ENCODE peak calls at places on chromosome 6, in four cellular contexts. Z is mammary epithelial cell; S is HCT116; Q is CD8-positive, alpha-beta memory T cell. G is an unnamed sample.

GRCh38 chr6:87731080-87731479 is 29.0 kb upstream of the AKIRIN2 start:
- DNase-seq in Q (no peak), Z (no peak), S (no peak), G (no peak)

GRCh38 chr6:36546664-36546957 is 668 bp downstream of the STK38 start:
- DNase-seq in S (no peak), Q (no peak), Z (peak; percentile 21), G (no peak)

GRCh38 chr6:162532283-162533008 is 195.1 kb downstream of the PRKN start:
- DNase-seq in S (no peak), Z (no peak), Q (no peak), G (no peak)

GRCh38 chr6:161215193-161215592 is 58.7 kb downstream of the AGPAT4 start:
- DNase-seq in S (no peak), Z (peak; percentile 44), Q (no peak), G (no peak)

GRCh38 chr6:25454141-25454540 is 175.0 kb downstream of the CARMIL1 start:
- DNase-seq in S (no peak), Q (no peak), Z (no peak), G (no peak)

GRCh38 chr6:17640477-17640917 is 40.4 kb downstream of the FAM8A1 start:
- DNase-seq in S (no peak), Q (no peak), Z (peak; percentile 2), G (no peak)

GRCh38 chr6:43812850-43813584 is 43.0 kb downstream of the VEGFA start:
- DNase-seq in Q (peak; percentile 13), Z (no peak), S (no peak), G (no peak)

GRCh38 chr6:130796313-130796905 is 30.8 kb upstream of the SMLR1 start:
- DNase-seq in Q (no peak), S (no peak), Z (peak; percentile 77), G (no peak)

GRCh38 chr6:66376021-66376420 is 669.0 kb upstream of the EYS start:
- DNase-seq in Q (no peak), S (no peak), Z (no peak), G (no peak)

GRCh38 chr6:116465246-116465645 is 4.1 kb downstream of the CALHM6 start:
- DNase-seq in Z (no peak), S (no peak), Q (no peak), G (no peak)

GRCh38 chr6:16057411-16057810 is 71.5 kb upstream of the MYLIP start:
- DNase-seq in Z (peak; percentile 68), Q (no peak), S (no peak), G (no peak)

GRCh38 chr6:138517635-138518034 is 18.3 kb upstream of the NHSL1 start:
- DNase-seq in S (peak; percentile 39), Q (peak; percentile 27), Z (peak; percentile 48), G (peak; percentile 42)

GRCh38 chr6:144762450-144762849 is 477.3 kb downstream of the UTRN start:
- DNase-seq in S (no peak), Q (no peak), Z (no peak), G (no peak)

GRCh38 chr6:27400877-27401642 is 12.5 kb downstream of the ZNF391 start:
- DNase-seq in Q (no peak), Z (no peak), S (no peak), G (no peak)
- H3K9me3 ChIP-seq in Q (peaks cover 19% of the 10 kb centered on the region), Z (peaks cover 50% of the 10 kb centered on the region), S (peaks cover 18% of the 10 kb centered on the region), G (peaks cover 17% of the 10 kb centered on the region)

GRCh38 chr6:159395614-159396013 is 226.4 kb downstream of the FNDC1 start:
- DNase-seq in S (no peak), Z (no peak), Q (no peak), G (no peak)
- H3K9me3 ChIP-seq in S (no peaks in the 10 kb centered on the region), Z (no peaks in the 10 kb centered on the region), Q (no peaks in the 10 kb centered on the region), G (no peaks in the 10 kb centered on the region)

GRCh38 chr6:170035104-170035503 is 255.8 kb downstream of the DLL1 start:
- DNase-seq in Z (no peak), S (no peak), Q (no peak), G (no peak)
- H3K9me3 ChIP-seq in Z (peaks cover 9% of the 10 kb centered on the region), S (no peaks in the 10 kb centered on the region), Q (no peaks in the 10 kb centered on the region), G (no peaks in the 10 kb centered on the region)

DNA sequence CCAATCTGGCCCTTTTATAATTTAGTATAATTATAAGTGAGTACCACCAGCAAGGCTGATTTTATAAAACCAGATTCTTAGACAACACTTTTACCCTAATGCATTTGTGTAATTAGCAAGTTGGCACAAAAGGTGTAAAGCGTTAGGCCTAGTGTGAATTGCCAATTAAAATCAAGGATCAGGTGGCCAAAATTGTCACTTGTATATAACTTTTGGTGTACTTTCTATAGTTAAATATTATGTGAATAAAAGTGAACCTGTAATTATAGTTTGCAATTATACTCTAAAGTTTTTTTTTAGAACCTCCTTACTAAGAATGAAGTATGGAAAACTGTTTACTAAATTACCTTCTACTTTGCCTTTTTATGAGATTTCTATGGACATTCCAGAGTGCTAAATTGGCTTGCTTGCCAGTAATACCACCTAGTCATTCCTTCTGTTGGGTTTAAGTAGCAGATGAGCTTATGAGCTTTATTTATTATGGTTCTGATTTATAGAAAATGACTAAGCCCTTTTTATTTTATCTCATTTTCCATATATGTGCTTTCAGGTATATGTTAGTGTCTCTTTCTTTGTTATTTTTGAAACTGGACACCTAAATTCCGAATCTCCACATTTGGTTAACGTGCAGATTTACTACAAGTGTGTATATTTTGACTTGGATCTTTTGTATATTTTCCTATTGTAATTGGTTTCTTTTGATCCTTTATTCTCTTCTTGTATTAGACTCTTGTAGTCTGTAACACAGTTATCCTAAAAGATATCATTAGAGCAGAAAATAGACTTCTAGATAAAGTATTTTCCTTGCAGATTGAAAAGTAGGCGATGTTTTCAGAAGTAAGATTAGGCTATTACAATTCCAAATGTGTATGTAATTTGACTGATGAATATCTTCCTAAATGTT is 3.9 kb downstream of the STXBP5 start:
- DNase-seq in Q (no peak), S (no peak), Z (peak; percentile 26), G (no peak)
- H3K9me3 ChIP-seq in Q (no peaks in the 10 kb centered on the region), S (no peaks in the 10 kb centered on the region), Z (no peaks in the 10 kb centered on the region), G (no peaks in the 10 kb centered on the region)

DNA sequence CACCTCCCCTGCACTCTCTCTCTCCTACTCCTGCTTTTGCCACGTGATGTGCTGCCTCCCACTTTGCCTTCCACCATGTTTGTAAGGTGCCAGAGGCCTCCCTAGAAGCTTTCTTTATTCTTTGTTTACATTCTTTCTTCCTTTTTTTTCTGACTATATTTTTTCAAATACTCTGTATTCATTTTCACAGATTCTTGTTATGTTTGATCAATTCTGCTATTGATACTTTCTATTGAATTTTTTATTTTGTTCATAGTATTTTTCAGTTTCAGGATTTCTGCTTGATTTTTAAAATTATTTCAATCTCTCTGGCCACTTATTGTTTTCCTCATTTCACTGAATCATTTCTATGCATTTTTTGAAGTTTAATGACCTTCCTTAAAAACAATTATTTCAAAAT is 801.8 kb downstream of the GRIK2 start:
- DNase-seq in Z (no peak), Q (no peak), S (no peak), G (no peak)
- H3K9me3 ChIP-seq in Z (peaks cover 4% of the 10 kb centered on the region), Q (peaks cover 9% of the 10 kb centered on the region), S (peaks cover 14% of the 10 kb centered on the region), G (no peaks in the 10 kb centered on the region)

GRCh38 chr6:22133352-22133751 is 163.5 kb downstream of the PRL start:
- DNase-seq in Q (no peak), S (no peak), Z (no peak), G (no peak)

GRCh38 chr6:22135395-22135794 is 161.4 kb downstream of the PRL start:
- DNase-seq in Q (no peak), Z (no peak), S (no peak), G (no peak)

GRCh38 chr6:22134308-22134707 is 162.5 kb downstream of the PRL start:
- DNase-seq in S (no peak), Z (no peak), Q (no peak), G (no peak)

GRCh38 chr6:22129751-22130150 is 167.1 kb downstream of the PRL start:
- DNase-seq in S (no peak), Q (no peak), Z (no peak), G (no peak)

GRCh38 chr6:22132662-22133061 is 164.2 kb downstream of the PRL start:
- DNase-seq in Q (no peak), Z (no peak), S (no peak), G (no peak)
- H3K9me3 ChIP-seq in Q (no peaks in the 10 kb centered on the region), Z (no peaks in the 10 kb centered on the region), S (no peaks in the 10 kb centered on the region), G (no peaks in the 10 kb centered on the region)

GRCh38 chr6:159279790-159280277 is 110.6 kb downstream of the FNDC1 start:
- DNase-seq in Q (no peak), S (peak; percentile 24), Z (peak; percentile 85), G (no peak)

GRCh38 chr6:159282351-159282750 is 113.2 kb downstream of the FNDC1 start:
- DNase-seq in Q (no peak), S (no peak), Z (no peak), G (no peak)

GRCh38 chr6:159278626-159279025 is 109.4 kb downstream of the FNDC1 start:
- DNase-seq in Z (no peak), Q (no peak), S (no peak), G (no peak)
- H3K9me3 ChIP-seq in Z (no peaks in the 10 kb centered on the region), Q (no peaks in the 10 kb centered on the region), S (no peaks in the 10 kb centered on the region), G (no peaks in the 10 kb centered on the region)

G was measured in T-helper 17 cell.